ENCODE peak calls at places on chromosomes 11 and 22, in five cellular contexts. Y, Z, Q, K and V are unnamed samples.

GRCh38 chr11:113447621-113448310 is 27.4 kb downstream of the DRD2 start:
- DNase-seq in K (no peak), Q (no peak), Y (peak), Z (no peak), V (no peak)

GRCh38 chr11:61080986-61081590 is 21.2 kb upstream of the CD5 start:
- DNase-seq in Q (no peak), Y (no peak), K (no peak), Z (no peak), V (no peak)

GRCh38 chr11:103202048-103202651 is 92.9 kb downstream of the DYNC2H1 start:
- DNase-seq in Y (peak), Q (no peak), Z (no peak), K (no peak), V (no peak)

GRCh38 chr11:33045551-33046255 is 6.3 kb downstream of the TCP11L1 start:
- DNase-seq in Q (no peak), K (no peak), Z (no peak), Y (no peak), V (no peak)

GRCh38 chr11:96942855-96943254 is 553.0 kb downstream of the JRKL start:
- DNase-seq in Z (no peak), K (no peak), Q (no peak), Y (no peak), V (no peak)

GRCh38 chr11:32438883-32439487 is 3.6 kb upstream of the WT1 start:
- DNase-seq in K (no peak), Q (no peak), Z (peak), Y (no peak), V (no peak)

GRCh38 chr22:45949258-45949870 is 27.6 kb downstream of the WNT7B start:
- DNase-seq in Z (no peak), Q (no peak), Y (no peak), K (no peak), V (no peak)

GRCh38 chr11:45078236-45079074 is 68.0 kb upstream of the PRDM11 start:
- DNase-seq in K (no peak), Y (no peak), Q (peak), Z (no peak), V (no peak)

GRCh38 chr11:113906038-113906437 is 1.4 kb downstream of the HTR3B start:
- DNase-seq in K (no peak), Y (peak), Z (no peak), Q (no peak), V (no peak)

GRCh38 chr11:9787981-9788521 is 124.2 kb downstream of the SWAP70 start:
- DNase-seq in K (no peak), Z (no peak), Q (no peak), Y (peak), V (peak)

GRCh38 chr11:130904380-130904779 is 11.9 kb downstream of the SNX19 start:
- DNase-seq in Y (no peak), Q (no peak), Z (no peak), K (no peak), V (no peak)

GRCh38 chr11:118911880-118912741 is 13.6 kb downstream of the BCL9L start:
- DNase-seq in K (no peak), Q (no peak), Y (peak), Z (peak), V (peak)

GRCh38 chr11:116148056-116148455 is 624.7 kb downstream of the BUD13 start:
- DNase-seq in Z (no peak), Y (no peak), Q (no peak), K (no peak), V (no peak)

GRCh38 chr11:115345840-115346239 is 158.4 kb downstream of the CADM1 start:
- DNase-seq in K (no peak), Z (no peak), Q (no peak), Y (no peak), V (no peak)

GRCh38 chr11:45815747-45816146 is 10.8 kb downstream of the SLC35C1 start:
- DNase-seq in Q (no peak), K (no peak), Y (peak), Z (peak), V (no peak)

GRCh38 chr11:19460718-19461405 is 220.1 kb upstream of the E2F8 start:
- DNase-seq in Q (no peak), K (no peak), Y (peak), Z (peak), V (peak)

GRCh38 chr11:85947431-85948272 is 92.5 kb downstream of the CCDC83 start:
- DNase-seq in Q (no peak), Y (peak), K (no peak), Z (no peak), V (no peak)

GRCh38 chr11:22431074-22431473 is 92.9 kb downstream of the SLC17A6 start:
- DNase-seq in Y (no peak), Q (no peak), K (no peak), Z (no peak), V (no peak)

GRCh38 chr11:77619576-77620198 is 17.9 kb downstream of the CLNS1A start:
- DNase-seq in Z (no peak), K (no peak), Y (peak), Q (no peak), V (no peak)
- TF ChIP-seq CTCF in Z (peak), K (peak), Y (peak), Q (peak), V (peak)

GRCh38 chr11:2120359-2121100 is 18.7 kb downstream of the IGF2 start:
- DNase-seq in Z (no peak), Q (no peak), Y (no peak), K (no peak), V (no peak)
- TF ChIP-seq CTCF in Z (no peak), Q (no peak), Y (no peak), K (no peak), V (no peak)

DNA sequence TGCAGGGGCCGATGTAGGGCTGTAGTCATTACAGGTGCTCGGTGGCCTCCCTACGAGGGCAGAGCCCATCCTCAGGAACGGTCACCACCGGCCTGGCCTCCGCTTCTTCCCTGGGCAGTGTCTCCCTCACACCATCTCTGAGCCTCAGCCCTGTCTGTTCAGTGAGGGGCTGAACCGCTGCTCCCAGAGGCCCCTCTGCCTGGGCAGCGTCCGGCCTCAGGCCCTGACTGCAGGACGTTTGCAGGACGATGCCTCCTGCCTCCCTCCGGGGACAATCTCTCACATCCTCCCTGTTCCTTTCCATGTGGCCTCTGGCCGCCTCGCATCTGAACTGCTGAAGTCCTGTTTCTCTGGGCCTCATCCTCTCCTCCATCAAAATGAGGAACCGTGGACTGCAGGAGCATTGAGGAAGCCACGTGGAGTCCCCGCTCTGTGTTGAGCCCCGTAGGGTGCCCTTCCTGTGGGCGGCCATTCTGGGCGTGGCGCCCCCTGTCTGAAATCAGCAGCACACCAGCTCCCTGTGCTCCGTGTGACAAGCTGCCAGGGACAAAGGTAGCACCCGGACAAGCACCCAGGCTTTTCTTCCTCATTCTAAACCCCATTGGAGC is 933.5 kb downstream of the BRD1 start:
- DNase-seq in K (no peak), Q (peak), Z (peak), Y (no peak), V (no peak)
- TF ChIP-seq CTCF in K (no peak), Q (peak), Z (no peak), Y (no peak), V (no peak)

GRCh38 chr11:107457558-107458271 is at the start of gene CWF19L2:
- DNase-seq in K (peak), Q (peak), Z (peak), Y (peak), V (peak)
- TF ChIP-seq CTCF in K (no peak), Q (peak), Z (no peak), Y (no peak), V (no peak)

GRCh38 chr11:78419327-78419726 is 1.7 kb upstream of the GAB2 start:
- DNase-seq in Y (peak), K (peak), Q (no peak), Z (peak), V (peak)

GRCh38 chr11:78416285-78417174 is 1.1 kb downstream of the GAB2 start:
- DNase-seq in Y (peak), K (peak), Q (peak), Z (peak), V (peak)

GRCh38 chr11:78418584-78419211 is 1.1 kb upstream of the GAB2 start:
- DNase-seq in K (no peak), Z (no peak), Y (peak), Q (no peak), V (no peak)

GRCh38 chr11:78417175-78417887 is at the start of gene GAB2:
- DNase-seq in Y (no peak), Z (no peak), K (peak), Q (no peak), V (peak)

GRCh38 chr11:78417888-78418583 is 416 bp upstream of the GAB2 start:
- DNase-seq in Y (peak), K (peak), Q (peak), Z (peak), V (peak)
- TF ChIP-seq CTCF in Y (peak), K (peak), Q (peak), Z (peak), V (no peak)

GRCh38 chr11:3797329-3798090 is at the start of gene NUP98:
- DNase-seq in Z (peak), Q (peak), Y (peak), K (peak), V (peak)
- TF ChIP-seq CTCF in Z (peak), Q (no peak), Y (no peak), K (peak), V (no peak)

DNA sequence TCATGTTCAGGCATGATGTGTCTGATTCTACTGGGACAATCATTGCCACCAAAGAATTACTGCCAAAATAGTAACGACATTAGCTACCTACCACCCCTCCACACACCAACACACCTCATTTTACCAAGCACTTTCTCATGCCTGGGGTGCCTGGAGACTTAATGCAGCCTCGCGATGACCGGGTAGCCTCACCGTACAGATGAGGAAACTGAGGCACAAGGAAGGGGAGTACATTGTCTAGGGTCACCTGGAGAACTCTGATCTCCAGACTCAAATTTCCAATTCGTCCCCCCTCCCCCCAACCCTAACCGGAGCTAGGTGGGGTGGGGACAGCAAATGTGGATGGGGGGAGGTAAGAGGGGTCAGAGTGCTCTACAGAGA is 2.7 kb upstream of the RTN4RL2 start:
- DNase-seq in K (no peak), Y (no peak), Z (no peak), Q (no peak), V (no peak)
- TF ChIP-seq CTCF in K (peak), Y (no peak), Z (no peak), Q (no peak), V (no peak)

DNA sequence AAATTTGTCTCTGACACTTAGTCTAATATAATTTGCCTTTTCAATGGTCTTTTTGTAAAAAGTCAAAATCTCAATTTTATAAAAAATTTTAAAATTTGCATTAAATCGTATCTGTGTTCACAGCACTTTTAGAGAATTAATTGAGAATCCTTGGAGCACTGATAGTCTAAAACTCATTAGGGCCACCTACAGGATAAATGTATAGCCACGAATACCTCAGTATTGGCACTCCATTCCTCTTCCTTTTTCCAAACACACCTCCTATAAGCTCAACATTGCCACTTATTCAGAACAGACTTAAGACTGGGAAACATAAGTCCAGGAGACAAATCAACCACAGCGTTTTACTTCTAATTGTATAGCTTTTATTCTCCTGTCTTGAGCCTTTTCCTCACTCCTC is 776.0 kb upstream of the ARHGAP42 start:
- DNase-seq in Q (no peak), Z (no peak), K (no peak), Y (no peak), V (no peak)
- TF ChIP-seq CTCF in Q (no peak), Z (no peak), K (no peak), Y (no peak), V (no peak)